ENCODE peak calls at places on chromosome 17, in four cellular contexts. F, G, N and W are unnamed samples.

GRCh38 chr17:77227461-77228223 is 86.9 kb downstream of the SEC14L1 start:
- DNase-seq in F (no peak), G (no peak), N (no peak), W (no peak)

GRCh38 chr17:38676706-38677504 is 2.1 kb upstream of the EPOP start:
- DNase-seq in F (peak; percentile 87), G (peak; percentile 85), N (peak; percentile 71), W (peak; percentile 87)

GRCh38 chr17:17104494-17104893 is 62.2 kb downstream of the MPRIP start:
- DNase-seq in F (no peak), G (no peak), N (no peak), W (no peak)

GRCh38 chr17:61253293-61253801 is 146.3 kb upstream of the TBX2 start:
- DNase-seq in F (no peak), G (no peak), N (no peak), W (no peak)

GRCh38 chr17:39934324-39934723 is 6.8 kb downstream of the LRRC3C start:
- DNase-seq in F (no peak), G (no peak), N (no peak), W (no peak)

GRCh38 chr17:28416703-28417311 is 10.8 kb upstream of the SLC46A1 start:
- DNase-seq in F (no peak), G (peak; percentile 58), N (peak; percentile 71), W (peak; percentile 69)

GRCh38 chr17:17510456-17511292 is 14.5 kb upstream of the RASD1 start:
- DNase-seq in F (peak; percentile 45), G (no peak), N (no peak), W (no peak)

GRCh38 chr17:50923611-50924010 is 57.5 kb upstream of the TOB1 start:
- DNase-seq in F (no peak), G (no peak), N (no peak), W (no peak)

GRCh38 chr17:2964831-2965230 is 98.6 kb downstream of the OR1D5 start:
- DNase-seq in F (no peak), G (no peak), N (no peak), W (no peak)

GRCh38 chr17:38403491-38403890 is 24.8 kb upstream of the ARHGAP23 start:
- DNase-seq in F (no peak), G (no peak), N (no peak), W (no peak)

GRCh38 chr17:1211287-1211686 is 31.5 kb upstream of the ABR start:
- DNase-seq in F (no peak), G (no peak), N (no peak), W (no peak)
- TF ChIP-seq CTCF in F (no peak), G (no peak), N (no peak), W (no peak)

GRCh38 chr17:41965694-41966375 is 760 bp upstream of the CNP start:
- DNase-seq in F (peak; percentile 73), G (no peak), N (peak; percentile 64), W (peak; percentile 77)
- TF ChIP-seq CTCF in F (no peak), G (no peak), N (no peak), W (no peak)

GRCh38 chr17:7822126-7822525 is 11.9 kb upstream of the KDM6B start:
- DNase-seq in F (no peak), G (no peak), N (no peak), W (no peak)

GRCh38 chr17:7823581-7824001 is 10.4 kb upstream of the KDM6B start:
- DNase-seq in F (no peak), G (no peak), N (no peak), W (no peak)

GRCh38 chr17:7824021-7824924 is 9.7 kb upstream of the KDM6B start:
- DNase-seq in F (no peak), G (no peak), N (no peak), W (no peak)

GRCh38 chr17:7820231-7820630 is 13.8 kb upstream of the KDM6B start:
- DNase-seq in F (no peak), G (no peak), N (no peak), W (no peak)

DNA sequence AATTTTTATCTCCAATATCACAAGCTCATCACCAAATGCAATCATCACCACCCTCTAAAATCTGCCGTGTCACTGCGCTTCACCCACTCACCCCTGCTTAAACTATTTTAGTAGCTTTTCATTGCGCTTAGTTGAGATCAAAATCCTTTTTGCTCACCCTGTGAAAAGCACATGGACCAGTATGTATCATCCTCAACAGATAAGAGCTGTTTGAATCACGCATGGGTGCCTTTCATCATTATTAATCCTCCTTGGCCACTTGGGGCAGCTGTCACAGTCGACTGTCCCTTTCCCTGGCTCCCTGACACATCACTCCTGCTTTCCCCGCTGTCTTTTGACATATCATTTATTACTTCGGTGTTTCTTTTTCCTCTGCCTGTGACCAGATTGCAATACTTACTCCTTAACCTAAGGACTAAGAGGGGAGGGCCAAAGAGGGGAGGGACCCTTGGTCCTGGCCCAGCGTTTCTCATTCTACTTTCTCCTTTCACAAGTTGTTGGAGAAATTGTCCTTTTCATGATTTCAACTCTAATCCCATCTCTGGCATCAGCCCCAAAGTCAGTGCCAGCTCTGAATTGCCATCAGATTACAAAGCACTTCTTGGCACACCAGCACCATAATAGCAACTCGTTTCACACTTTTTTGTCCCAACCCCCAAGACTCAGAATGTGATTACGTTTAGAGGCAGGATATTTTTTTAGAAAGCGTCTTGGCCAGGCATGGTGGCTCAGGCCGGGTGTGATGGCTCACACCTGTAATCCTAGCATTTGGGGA is 8.6 kb upstream of the KDM6B start:
- DNase-seq in F (no peak), G (no peak), N (no peak), W (no peak)
- TF ChIP-seq CTCF in F (no peak), G (peak; percentile 39), N (no peak), W (no peak)

DNA sequence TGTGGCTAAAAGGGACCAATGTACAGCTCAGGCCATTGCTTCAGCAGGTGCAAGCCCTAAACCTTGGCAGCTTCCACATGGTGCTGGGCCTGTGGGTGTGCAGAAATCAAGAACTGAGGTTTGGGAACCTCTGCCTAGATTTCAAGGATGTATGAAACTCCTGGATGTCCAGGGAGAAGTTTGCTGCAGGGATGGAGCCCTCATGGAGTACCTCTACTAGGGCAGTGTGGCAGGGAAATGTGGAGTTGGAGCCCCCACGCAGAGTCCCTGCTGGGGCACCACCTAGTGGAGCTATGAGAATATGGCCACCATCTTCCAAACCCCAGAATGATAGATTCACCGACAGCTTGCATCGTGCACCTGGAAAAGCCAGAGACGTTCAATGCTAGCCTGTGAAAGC is 13.0 kb downstream of the EFCAB5 start:
- DNase-seq in F (no peak), G (no peak), N (no peak), W (no peak)
- TF ChIP-seq CTCF in F (no peak), G (peak; percentile 15), N (no peak), W (no peak)

GRCh38 chr17:80892019-80892855 is 99.4 kb upstream of the CHMP6 start:
- DNase-seq in F (peak; percentile 86), G (peak; percentile 99), N (no peak), W (peak; percentile 90)

GRCh38 chr17:80892900-80893603 is 98.6 kb upstream of the CHMP6 start:
- DNase-seq in F (peak; percentile 53), G (peak; percentile 70), N (no peak), W (no peak)

GRCh38 chr17:80889897-80890550 is 101.6 kb upstream of the CHMP6 start:
- DNase-seq in F (no peak), G (no peak), N (no peak), W (no peak)

GRCh38 chr17:80890551-80890930 is 101.1 kb upstream of the CHMP6 start:
- DNase-seq in F (peak; percentile 33), G (no peak), N (no peak), W (no peak)

GRCh38 chr17:80891096-80892018 is 100.3 kb upstream of the CHMP6 start:
- DNase-seq in F (peak; percentile 53), G (peak; percentile 94), N (no peak), W (peak; percentile 72)
- TF ChIP-seq CTCF in F (no peak), G (peak; percentile 30), N (no peak), W (no peak)

DNA sequence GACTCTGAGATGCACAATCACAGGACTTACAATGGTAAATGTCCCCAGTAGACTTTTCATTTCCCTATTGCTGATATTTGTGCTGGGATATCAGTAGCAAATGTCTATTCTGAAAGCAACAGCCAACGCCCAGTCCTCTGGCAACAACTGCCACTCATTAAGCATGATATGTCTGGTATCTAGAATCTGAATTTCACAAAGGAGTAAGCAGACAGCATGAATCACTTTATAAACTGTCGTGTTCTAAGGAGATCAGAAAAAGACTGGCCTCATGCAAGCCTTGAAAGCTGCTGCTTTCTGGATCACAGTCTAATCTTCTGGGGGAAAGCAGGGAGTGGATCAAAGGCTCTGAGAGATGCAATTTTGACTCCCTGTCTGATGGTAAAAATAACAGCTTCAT is 153.1 kb upstream of the NOG start:
- DNase-seq in F (no peak), G (no peak), N (no peak), W (no peak)
- TF ChIP-seq CTCF in F (no peak), G (no peak), N (no peak), W (no peak)

GRCh38 chr17:41324180-41325075 is 8.9 kb upstream of the KRTAP17-1 start:
- DNase-seq in F (no peak), G (no peak), N (no peak), W (no peak)
- TF ChIP-seq CTCF in F (no peak), G (peak; percentile 58), N (no peak), W (no peak)

GRCh38 chr17:73952498-73953205 is 250.8 kb upstream of the RPL38 start:
- DNase-seq in F (no peak), G (no peak), N (no peak), W (peak; percentile 59)
- TF ChIP-seq CTCF in F (peak; percentile 44), G (no peak), N (peak; percentile 22), W (peak; percentile 12)

GRCh38 chr17:19321481-19322128 is 40.9 kb downstream of the B9D1 start:
- DNase-seq in F (no peak), G (no peak), N (no peak), W (no peak)
- TF ChIP-seq CTCF in F (peak; percentile 13), G (peak; percentile 52), N (no peak), W (peak; percentile 4)

DNA sequence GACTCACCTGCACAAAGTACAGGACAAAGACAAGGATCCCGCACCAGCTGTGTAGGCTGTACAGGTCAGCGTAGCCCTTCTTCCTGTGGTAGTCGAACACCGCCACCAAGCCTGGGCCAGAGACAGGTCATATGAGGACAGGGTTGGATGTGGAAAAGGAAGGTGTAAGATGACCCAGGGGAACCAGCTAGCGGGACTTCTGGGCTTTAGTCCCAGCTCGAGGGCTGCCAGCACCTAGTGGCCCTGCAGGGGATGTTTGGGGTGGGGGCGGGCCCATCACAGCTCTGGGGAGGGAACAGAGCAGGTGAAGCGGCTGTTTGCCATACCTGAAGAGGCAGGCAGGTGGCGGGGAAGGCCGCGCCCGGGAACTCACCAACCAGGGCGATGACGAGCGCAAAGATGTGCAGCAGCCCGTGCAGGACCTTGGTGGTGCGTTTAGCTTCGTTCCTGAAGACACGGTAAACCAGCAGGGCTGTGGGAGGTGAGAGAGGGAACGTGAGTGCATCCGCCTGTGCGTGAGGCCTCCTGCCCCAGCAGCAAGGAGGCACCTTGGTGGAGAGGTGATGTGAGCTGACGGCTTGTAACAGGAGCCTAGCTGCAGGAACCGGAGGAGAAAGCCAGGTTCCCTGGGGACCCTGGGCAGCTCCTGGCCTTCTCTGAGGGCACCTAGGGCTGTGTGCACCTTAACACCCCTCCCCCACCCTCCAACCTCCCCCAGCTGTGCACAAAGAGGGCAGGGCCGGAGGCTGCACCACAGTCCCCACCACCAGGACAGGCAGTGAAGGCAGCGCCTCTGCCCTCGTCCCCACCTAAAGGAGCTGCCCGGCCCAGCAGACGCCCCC is 10.2 kb downstream of the CYB561 start:
- DNase-seq in F (no peak), G (no peak), N (no peak), W (no peak)
- TF ChIP-seq CTCF in F (no peak), G (no peak), N (no peak), W (no peak)